ENCODE peak calls at places on chromosomes 6 and 20, in seven cellular contexts. S, D, K, G, U, Q and F are unnamed samples.

GRCh38 chr6:80348263-80348662 is 241.8 kb downstream of the BCKDHB start:
- DNase-seq in S (no peak), D (no peak), G (peak), K (no peak), U (no peak), Q (no peak), F (no peak)

GRCh38 chr6:169244684-169245383 is 8.8 kb downstream of the THBS2 start:
- DNase-seq in U (no peak), G (no peak), Q (no peak), D (no peak), S (no peak), K (no peak), F (no peak)

GRCh38 chr6:158810149-158811095 is 8.7 kb downstream of the EZR start:
- DNase-seq in Q (no peak), K (no peak), S (no peak), D (no peak), G (no peak), U (no peak), F (no peak)

GRCh38 chr20:21340991-21341722 is 38.0 kb downstream of the XRN2 start:
- DNase-seq in U (no peak), S (no peak), Q (no peak), G (no peak), K (no peak), D (no peak), F (no peak)

GRCh38 chr20:47315339-47315662 is 41.2 kb downstream of the ZMYND8 start:
- DNase-seq in D (no peak), K (no peak), G (no peak), U (no peak), Q (no peak), S (no peak), F (no peak)

GRCh38 chr20:34124469-34125249 is 12.6 kb upstream of the EIF2S2 start:
- DNase-seq in K (no peak), S (no peak), Q (peak), D (no peak), G (no peak), U (no peak), F (peak)

GRCh38 chr20:20557406-20557805 is 155.0 kb downstream of the RALGAPA2 start:
- DNase-seq in U (no peak), Q (no peak), D (no peak), G (no peak), S (no peak), K (no peak), F (no peak)

GRCh38 chr20:6530254-6530653 is 237.2 kb upstream of the BMP2 start:
- DNase-seq in K (no peak), D (no peak), S (no peak), U (no peak), G (no peak), Q (no peak), F (no peak)

GRCh38 chr6:109303647-109304283 is 78.5 kb downstream of the CD164 start:
- DNase-seq in Q (no peak), K (no peak), S (peak), G (no peak), U (no peak), D (no peak), F (no peak)

GRCh38 chr6:106746660-106747059 is 117.3 kb downstream of the QRSL1 start:
- DNase-seq in U (no peak), Q (no peak), S (no peak), G (peak), K (peak), D (no peak), F (no peak)

GRCh38 chr6:149913542-149914240 is 9.2 kb downstream of the RAET1G start:
- DNase-seq in Q (no peak), D (no peak), S (no peak), U (no peak), G (no peak), K (no peak), F (no peak)

GRCh38 chr20:18139832-18140231 is 2.2 kb downstream of the KAT14 start:
- DNase-seq in Q (no peak), G (no peak), S (no peak), U (no peak), K (no peak), D (no peak), F (no peak)

GRCh38 chr6:106046116-106046853 is 39.9 kb upstream of the PRDM1 start:
- DNase-seq in S (no peak), Q (no peak), G (no peak), U (no peak), D (no peak), K (no peak), F (no peak)

GRCh38 chr6:90256698-90257485 is 39.8 kb downstream of the BACH2 start:
- DNase-seq in U (no peak), Q (no peak), D (no peak), G (no peak), S (peak), K (peak), F (no peak)

GRCh38 chr20:51121901-51122412 is 99.0 kb upstream of the KCNG1 start:
- DNase-seq in U (no peak), S (no peak), G (no peak), Q (no peak), K (no peak), D (peak), F (no peak)

GRCh38 chr20:1894951-1895673 is at the start of gene SIRPA:
- DNase-seq in K (no peak), U (peak), G (peak), D (peak), Q (peak), S (peak), F (no peak)

GRCh38 chr6:18564775-18565174 is 177.6 kb downstream of the RNF144B start:
- DNase-seq in S (no peak), Q (no peak), D (no peak), G (no peak), U (no peak), K (no peak), F (no peak)

GRCh38 chr6:28490191-28490890 is 25.3 kb downstream of the GPX6 start:
- DNase-seq in Q (peak), D (no peak), K (no peak), U (no peak), S (peak), G (no peak), F (no peak)

GRCh38 chr6:79413562-79414002 is 123.6 kb downstream of the LCA5 start:
- DNase-seq in U (no peak), K (no peak), G (no peak), S (no peak), D (no peak), Q (no peak), F (no peak)

GRCh38 chr20:63834545-63834880 is 3.4 kb upstream of the ZBTB46 start:
- DNase-seq in K (no peak), Q (no peak), G (no peak), U (no peak), D (no peak), S (no peak), F (no peak)

GRCh38 chr20:63140683-63141433 is 75.1 kb downstream of the YTHDF1 start:
- DNase-seq in U (no peak), K (no peak), Q (no peak), D (no peak), G (no peak), S (no peak), F (no peak)